ENCODE peak calls at places on chromosomes 6 and 20, in eight cellular contexts. Z, Y, L, C, S, M, K and E are unnamed samples. For H3K4me1, the result is how much of the 10 kb centered on the place peaks cover.

GRCh38 chr6:131924881-131925474 is 26.2 kb downstream of the CCN2 start:
- DNase-seq in L (peak), M (no peak), C (peak), Z (no peak), K (no peak), S (no peak), Y (no peak), E (no peak)

GRCh38 chr20:22490287-22491187 is 93.8 kb downstream of the FOXA2 start:
- DNase-seq in C (peak), K (peak), S (no peak), M (no peak), Y (no peak), Z (no peak), L (no peak), E (peak)

GRCh38 chr6:62400521-62401259 is 114.7 kb upstream of the KHDRBS2 start:
- DNase-seq in S (no peak), M (no peak), L (no peak), Z (no peak), C (no peak), Y (no peak), K (no peak), E (no peak)

GRCh38 chr6:42320762-42321161 is 103.1 kb upstream of the MRPS10 start:
- DNase-seq in C (no peak), K (no peak), Z (no peak), L (no peak), Y (no peak), S (no peak), M (no peak), E (no peak)

GRCh38 chr6:158475344-158476302 is 84.3 kb upstream of the TMEM181 start:
- DNase-seq in Z (peak), Y (peak), S (no peak), M (no peak), K (no peak), C (no peak), L (peak), E (peak)

GRCh38 chr6:159094444-159095252 is 49.9 kb upstream of the TAGAP start:
- DNase-seq in M (no peak), C (no peak), Z (no peak), K (no peak), S (no peak), Y (no peak), L (no peak), E (no peak)

GRCh38 chr6:44285552-44286284 is 15.5 kb downstream of the TMEM151B start:
- DNase-seq in Z (no peak), Y (no peak), M (no peak), L (peak), S (no peak), K (no peak), C (no peak), E (no peak)

GRCh38 chr6:136324981-136325380 is 35.3 kb upstream of the BCLAF1 start:
- DNase-seq in Z (peak), K (no peak), M (no peak), C (no peak), Y (no peak), S (no peak), L (no peak), E (no peak)

GRCh38 chr20:20737158-20737557 is 24.7 kb upstream of the RALGAPA2 start:
- DNase-seq in C (no peak), K (no peak), M (no peak), Y (no peak), L (no peak), S (no peak), Z (no peak), E (no peak)

GRCh38 chr6:62283828-62284411 is 2.1 kb downstream of the KHDRBS2 start:
- DNase-seq in Z (peak), C (peak), K (no peak), M (no peak), Y (peak), L (peak), S (no peak), E (peak)

GRCh38 chr6:167416676-167417430 is 92.0 kb downstream of the TTLL2 start:
- DNase-seq in Y (no peak), M (no peak), S (no peak), K (no peak), C (no peak), L (no peak), Z (no peak), E (no peak)

GRCh38 chr6:4008324-4009047 is 70.5 kb downstream of the FAM217A start:
- DNase-seq in S (no peak), Z (no peak), K (no peak), Y (no peak), C (no peak), M (no peak), L (peak), E (peak)

GRCh38 chr20:31707994-31708744 is 14.5 kb downstream of the BCL2L1 start:
- DNase-seq in S (no peak), Z (peak), Y (peak), C (no peak), K (peak), L (no peak), M (no peak), E (no peak)

GRCh38 chr6:69973138-69973537 is 106.8 kb downstream of the COL19A1 start:
- DNase-seq in K (no peak), S (no peak), Z (no peak), Y (no peak), C (no peak), L (no peak), M (no peak), E (no peak)

GRCh38 chr6:154408906-154409500 is 52.4 kb upstream of the IPCEF1 start:
- DNase-seq in Z (no peak), L (peak), S (peak), C (no peak), K (no peak), M (no peak), Y (no peak), E (no peak)

GRCh38 chr6:81204741-81205140 is 547.7 kb downstream of the TENT5A start:
- DNase-seq in C (peak), Y (no peak), M (no peak), S (no peak), L (no peak), K (no peak), Z (no peak), E (no peak)

GRCh38 chr20:24779166-24779565 is 169.9 kb upstream of the CST7 start:
- DNase-seq in K (peak), S (peak), L (no peak), Z (no peak), M (no peak), C (no peak), Y (no peak), E (peak)

GRCh38 chr20:2287504-2287903 is 8.3 kb upstream of the TGM3 start:
- DNase-seq in Z (no peak), M (no peak), S (no peak), K (no peak), Y (no peak), L (no peak), C (no peak), E (no peak)

GRCh38 chr6:46222286-46222685 is 51.5 kb upstream of the ENPP5 start:
- DNase-seq in K (no peak), Y (no peak), L (no peak), M (no peak), C (no peak), S (no peak), Z (no peak), E (no peak)

GRCh38 chr6:26232950-26233607 is 131.9 kb upstream of the BTN3A2 start:
- DNase-seq in Y (no peak), K (no peak), Z (no peak), S (no peak), C (no peak), L (peak), M (peak), E (no peak)

DNA sequence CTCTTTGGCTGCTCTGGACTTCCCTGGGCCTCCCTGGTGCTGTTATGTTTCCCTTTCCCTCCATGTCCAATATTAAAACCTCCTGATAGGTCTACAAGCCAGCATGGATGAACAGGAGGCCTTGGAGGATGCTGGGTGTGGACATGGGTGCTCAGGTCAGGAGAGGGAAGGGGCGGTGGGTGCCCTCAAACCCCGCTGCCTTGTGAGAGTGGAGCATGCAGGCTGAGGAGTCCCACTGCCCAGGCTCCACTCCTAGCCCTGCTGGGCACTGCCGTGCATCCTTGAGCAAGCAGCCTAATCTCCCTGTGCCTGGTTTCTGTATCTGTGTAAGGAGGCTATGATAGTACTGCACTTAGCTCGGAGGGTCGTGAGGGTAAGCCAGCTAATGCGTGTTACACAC is 18.4 kb upstream of the CCDC167 start:
- DNase-seq in M (no peak), Y (no peak), S (no peak), C (no peak), K (no peak), Z (no peak), L (no peak), E (no peak)
- H3K4me1 ChIP-seq in M (half or more), Y (under half), S (under half), C (under half), K (under half), Z (under half), L (under half), E (under half)

GRCh38 chr6:149820506-149820905 is 43.7 kb downstream of the LRP11 start:
- DNase-seq in Z (no peak), M (no peak), L (no peak), C (no peak), Y (no peak), K (no peak), S (no peak), E (no peak)

GRCh38 chr6:149821492-149821891 is 42.7 kb downstream of the LRP11 start:
- DNase-seq in L (no peak), K (no peak), C (no peak), Y (no peak), M (no peak), S (no peak), Z (no peak), E (no peak)

DNA sequence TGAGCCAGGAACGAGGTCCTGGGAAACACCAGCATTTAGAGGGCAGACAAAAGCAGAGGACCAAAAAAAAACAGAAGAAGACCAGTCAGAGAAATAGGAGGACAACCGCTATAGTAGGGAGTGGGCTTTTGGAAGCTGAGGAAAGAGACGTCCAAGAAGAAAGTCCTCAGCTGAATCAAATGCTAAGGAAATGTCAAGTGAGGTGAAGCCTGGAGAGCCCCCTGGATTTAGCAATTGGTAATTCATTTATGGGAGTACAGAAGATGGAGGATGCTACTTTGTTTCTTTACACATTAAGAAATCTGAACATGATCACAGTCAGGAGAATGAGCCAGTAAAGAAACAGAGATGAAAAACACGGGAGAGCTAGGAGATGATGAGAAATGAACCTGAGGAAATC is 41.1 kb downstream of the LRP11 start:
- DNase-seq in C (no peak), K (no peak), Y (no peak), M (no peak), S (no peak), Z (no peak), L (no peak), E (no peak)
- H3K4me3 ChIP-seq in C (no peak), K (no peak), Y (no peak), M (no peak), S (no peak), Z (no peak), L (no peak), E (no peak)

GRCh38 chr20:37727247-37727956 is 33.6 kb downstream of the CTNNBL1 start:
- DNase-seq in M (no peak), C (peak), Y (no peak), L (no peak), K (no peak), S (no peak), Z (no peak), E (no peak)
- H3K4me1 ChIP-seq in M (under half), C (under half), Y (under half), L (under half), K (under half), S (under half), Z (under half), E (under half)

DNA sequence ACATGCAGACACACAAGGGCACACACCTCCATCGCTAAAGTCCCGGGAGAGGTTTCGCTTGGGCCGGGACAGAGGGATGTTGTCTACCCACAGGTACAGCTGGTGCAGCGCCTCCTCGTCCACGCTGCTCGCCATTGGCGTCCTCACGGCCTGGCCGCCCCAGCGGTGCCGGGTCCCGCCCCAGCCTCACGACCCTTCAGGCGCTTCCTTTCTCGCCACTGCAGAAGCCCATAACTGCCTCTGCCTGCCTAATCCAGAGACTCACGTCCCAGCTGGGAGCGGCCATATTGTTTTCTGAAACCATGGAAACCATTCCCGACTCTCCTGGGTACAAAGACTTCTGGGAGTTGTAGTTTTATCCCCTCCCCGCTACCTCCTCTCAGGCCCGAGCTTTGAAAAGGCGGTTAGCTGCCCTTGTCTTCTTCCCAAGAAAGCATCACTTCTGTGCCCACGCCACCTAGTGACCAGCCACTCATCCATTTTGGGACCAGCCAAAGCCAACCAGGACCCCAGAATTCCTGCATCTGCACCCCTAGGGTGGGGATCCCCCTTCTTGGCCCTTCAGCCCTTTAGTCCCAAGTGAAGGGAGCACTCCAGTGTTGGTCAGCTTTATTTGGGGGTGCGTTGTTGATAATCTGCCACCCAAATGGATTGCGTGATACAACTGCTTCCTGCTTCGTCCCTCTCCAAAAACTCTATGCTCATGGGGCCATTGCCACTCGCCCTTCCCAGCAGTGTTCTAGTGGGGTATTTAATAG is at the start of gene SPEF1:
- DNase-seq in K (peak), C (peak), Z (peak), M (no peak), L (peak), Y (peak), S (peak), E (peak)
- H3K4me3 ChIP-seq in K (no peak), C (peak), Z (peak), M (peak), L (peak), Y (peak), S (peak), E (peak)

DNA sequence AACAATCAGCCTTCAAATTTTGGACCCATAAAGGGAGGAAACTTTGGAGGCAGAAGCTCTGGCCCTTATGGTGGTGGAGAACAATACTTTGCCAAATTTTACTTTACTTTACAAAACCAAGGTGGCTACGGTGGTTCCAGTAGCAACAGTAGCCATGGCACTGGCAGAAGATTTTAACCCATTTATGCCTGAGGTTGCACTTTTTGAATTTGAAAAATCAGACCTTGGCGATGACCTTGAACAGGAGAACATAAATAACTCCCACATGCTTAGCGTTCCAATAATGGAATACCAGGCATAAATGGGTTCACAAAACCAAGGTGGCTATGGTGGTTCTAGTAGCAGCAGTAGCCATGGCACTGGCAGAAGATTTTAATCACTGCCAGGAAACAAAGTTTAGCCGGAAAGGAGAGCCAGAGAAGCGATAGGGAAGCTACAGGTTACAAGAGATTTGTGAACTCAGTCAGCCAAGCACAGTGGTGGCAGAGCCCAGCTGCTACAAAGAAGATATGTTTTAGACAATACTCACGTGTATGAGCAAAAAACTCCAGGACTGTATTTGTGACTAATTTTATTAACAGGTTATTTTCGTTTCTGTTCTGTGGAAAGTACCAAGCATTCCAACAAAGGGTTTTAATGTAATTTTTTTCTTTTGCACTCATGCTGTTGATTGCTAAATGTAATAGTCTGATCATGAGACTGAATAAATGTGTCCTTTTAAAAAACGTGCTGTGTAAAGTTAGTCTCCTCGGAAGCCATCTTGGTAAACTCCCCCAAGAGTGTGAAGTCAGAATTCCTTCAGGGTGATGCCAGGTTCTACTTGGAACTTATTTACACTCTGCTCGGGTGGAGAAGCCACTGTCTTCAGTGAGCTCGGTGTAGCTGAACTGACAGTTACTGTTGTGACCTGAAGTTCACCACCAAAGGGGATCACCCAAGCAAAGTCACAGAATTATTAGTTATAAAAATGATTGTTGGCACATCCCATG is 6.7 kb downstream of the SFT2D1 start:
- DNase-seq in K (no peak), S (no peak), C (no peak), Z (no peak), M (no peak), L (no peak), Y (no peak), E (no peak)
- H3K4me1 ChIP-seq in K (under half), S (under half), C (under half), Z (under half), M (half or more), L (under half), Y (under half), E (under half)

DNA sequence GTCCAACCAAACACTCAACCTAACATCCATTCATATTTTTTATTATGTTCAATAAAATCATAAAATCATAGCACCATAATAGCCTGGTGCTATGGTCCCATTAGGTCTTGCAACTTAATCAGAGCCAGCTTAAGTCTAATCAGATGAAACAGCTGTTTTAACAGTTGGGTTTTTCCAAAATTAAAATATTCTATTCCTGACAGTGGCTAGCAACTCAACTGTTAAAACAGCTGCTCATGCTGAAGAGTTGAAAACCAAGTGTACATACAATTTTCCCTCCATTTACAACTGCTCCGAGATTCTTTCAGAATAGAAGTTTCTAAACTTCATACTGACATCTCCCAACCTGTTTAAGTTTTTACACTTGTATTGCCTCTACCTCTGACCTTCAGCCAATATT is 89.5 kb downstream of the UBE3D start:
- DNase-seq in S (no peak), Y (no peak), K (no peak), Z (no peak), L (no peak), C (no peak), M (no peak), E (no peak)
- H3K4me3 ChIP-seq in S (no peak), Y (no peak), K (no peak), Z (no peak), L (no peak), C (no peak), M (no peak), E (no peak)

GRCh38 chr6:30779850-30780641 is 35.7 kb upstream of the IER3 start:
- DNase-seq in L (no peak), Z (no peak), K (no peak), S (no peak), C (no peak), M (no peak), Y (no peak), E (no peak)
- H3K4me1 ChIP-seq in L (under half), Z (half or more), K (under half), S (under half), C (under half), M (under half), Y (under half), E (under half)

GRCh38 chr6:113375950-113376846 is 480.9 kb upstream of the MARCKS start:
- DNase-seq in Y (no peak), M (no peak), L (peak), S (no peak), C (no peak), K (no peak), Z (no peak), E (peak)
- H3K4me3 ChIP-seq in Y (no peak), M (no peak), L (no peak), S (no peak), C (no peak), K (no peak), Z (no peak), E (no peak)

GRCh38 chr20:367486-367887 is 13.1 kb upstream of the TRIB3 start:
- DNase-seq in S (no peak), M (no peak), L (no peak), Y (no peak), C (no peak), Z (no peak), K (no peak), E (no peak)
- H3K4me1 ChIP-seq in S (under half), M (under half), L (under half), Y (under half), C (under half), Z (under half), K (under half), E (under half)